ENCODE peak calls at places on chromosomes 16 and 17, in nine cellular contexts. One of them, this sample, is unnamed.

GRCh38 chr16:88777801-88778415 is 7.1 kb downstream of the PIEZO1 start:
- DNase-seq in adrenal gland: no peak
- DNase-seq in CD4-positive, alpha-beta T cell: no peak
- DNase-seq in AG04450: no peak
- DNase-seq in right lobe of liver: no peak
- DNase-seq in CD8-positive, alpha-beta T cell: no peak
- DNase-seq in heart left ventricle: no peak
- DNase-seq in GM23248: no peak
- DNase-seq in prostate gland: no peak
- DNase-seq in this sample: no peak

GRCh38 chr16:38941-39892 is 14.2 kb downstream of the POLR3K start:
- DNase-seq in adrenal gland: no peak
- DNase-seq in heart left ventricle: no peak
- DNase-seq in AG04450: no peak
- DNase-seq in CD4-positive, alpha-beta T cell: peak
- DNase-seq in prostate gland: no peak
- DNase-seq in GM23248: no peak
- DNase-seq in right lobe of liver: no peak
- DNase-seq in CD8-positive, alpha-beta T cell: peak
- DNase-seq in this sample: no peak

GRCh38 chr17:48552453-48553189 is 7.7 kb upstream of the HOXB2 start:
- DNase-seq in GM23248: no peak
- DNase-seq in prostate gland: no peak
- DNase-seq in adrenal gland: no peak
- DNase-seq in heart left ventricle: no peak
- DNase-seq in CD8-positive, alpha-beta T cell: no peak
- DNase-seq in right lobe of liver: no peak
- DNase-seq in CD4-positive, alpha-beta T cell: no peak
- DNase-seq in AG04450: no peak
- DNase-seq in this sample: no peak

GRCh38 chr16:67212766-67213165 is 13.8 kb downstream of the ELMO3 start:
- DNase-seq in CD8-positive, alpha-beta T cell: no peak
- DNase-seq in heart left ventricle: no peak
- DNase-seq in GM23248: no peak
- DNase-seq in CD4-positive, alpha-beta T cell: no peak
- DNase-seq in right lobe of liver: no peak
- DNase-seq in AG04450: no peak
- DNase-seq in adrenal gland: no peak
- DNase-seq in prostate gland: no peak
- DNase-seq in this sample: no peak

GRCh38 chr17:64780096-64781012 is 118.2 kb upstream of the SMURF2 start:
- DNase-seq in heart left ventricle: peak
- DNase-seq in prostate gland: peak
- DNase-seq in CD8-positive, alpha-beta T cell: peak
- DNase-seq in GM23248: peak
- DNase-seq in AG04450: no peak
- DNase-seq in CD4-positive, alpha-beta T cell: peak
- DNase-seq in right lobe of liver: peak
- DNase-seq in adrenal gland: peak
- DNase-seq in this sample: no peak

GRCh38 chr17:64614266-64615011 is 47.7 kb downstream of the SMURF2 start:
- DNase-seq in prostate gland: no peak
- DNase-seq in AG04450: no peak
- DNase-seq in GM23248: no peak
- DNase-seq in CD4-positive, alpha-beta T cell: no peak
- DNase-seq in right lobe of liver: no peak
- DNase-seq in CD8-positive, alpha-beta T cell: no peak
- DNase-seq in adrenal gland: no peak
- DNase-seq in heart left ventricle: no peak
- DNase-seq in this sample: no peak

GRCh38 chr16:3087836-3088235 is 11.3 kb downstream of the ZSCAN10 start:
- DNase-seq in adrenal gland: no peak
- DNase-seq in right lobe of liver: no peak
- DNase-seq in AG04450: no peak
- DNase-seq in heart left ventricle: peak
- DNase-seq in GM23248: no peak
- DNase-seq in prostate gland: no peak
- DNase-seq in CD4-positive, alpha-beta T cell: no peak
- DNase-seq in CD8-positive, alpha-beta T cell: no peak
- DNase-seq in this sample: no peak

GRCh38 chr16:56115817-56116576 is 75.3 kb upstream of the GNAO1 start:
- DNase-seq in right lobe of liver: no peak
- DNase-seq in prostate gland: no peak
- DNase-seq in CD8-positive, alpha-beta T cell: no peak
- DNase-seq in AG04450: no peak
- DNase-seq in CD4-positive, alpha-beta T cell: no peak
- DNase-seq in GM23248: no peak
- DNase-seq in adrenal gland: no peak
- DNase-seq in heart left ventricle: no peak
- DNase-seq in this sample: no peak

GRCh38 chr17:70138309-70138865 is 30.9 kb upstream of the KCNJ2 start:
- DNase-seq in right lobe of liver: no peak
- DNase-seq in prostate gland: no peak
- DNase-seq in heart left ventricle: no peak
- DNase-seq in GM23248: peak
- DNase-seq in adrenal gland: no peak
- DNase-seq in CD8-positive, alpha-beta T cell: no peak
- DNase-seq in AG04450: peak
- DNase-seq in CD4-positive, alpha-beta T cell: no peak
- DNase-seq in this sample: no peak

GRCh38 chr16:1534021-1535020 is 855 bp downstream of the TMEM204 start:
- DNase-seq in CD4-positive, alpha-beta T cell: no peak
- DNase-seq in GM23248: peak
- DNase-seq in prostate gland: no peak
- DNase-seq in right lobe of liver: no peak
- DNase-seq in AG04450: no peak
- DNase-seq in heart left ventricle: no peak
- DNase-seq in adrenal gland: no peak
- DNase-seq in CD8-positive, alpha-beta T cell: no peak
- DNase-seq in this sample: no peak

GRCh38 chr17:31571124-31571892 is 179.8 kb downstream of the RAB11FIP4 start:
- DNase-seq in heart left ventricle: peak
- DNase-seq in AG04450: peak
- DNase-seq in right lobe of liver: peak
- DNase-seq in CD8-positive, alpha-beta T cell: no peak
- DNase-seq in adrenal gland: no peak
- DNase-seq in CD4-positive, alpha-beta T cell: no peak
- DNase-seq in prostate gland: peak
- DNase-seq in GM23248: peak
- DNase-seq in this sample: no peak

GRCh38 chr17:8068736-8069586 is 18.6 kb downstream of the ALOX12B start:
- DNase-seq in CD4-positive, alpha-beta T cell: no peak
- DNase-seq in CD8-positive, alpha-beta T cell: no peak
- DNase-seq in AG04450: no peak
- DNase-seq in right lobe of liver: no peak
- DNase-seq in adrenal gland: peak
- DNase-seq in prostate gland: no peak
- DNase-seq in GM23248: no peak
- DNase-seq in heart left ventricle: peak
- DNase-seq in this sample: no peak

GRCh38 chr16:11045846-11046245 is 101.5 kb downstream of the CLEC16A start:
- DNase-seq in AG04450: no peak
- DNase-seq in prostate gland: no peak
- DNase-seq in heart left ventricle: no peak
- DNase-seq in CD8-positive, alpha-beta T cell: no peak
- DNase-seq in GM23248: peak
- DNase-seq in CD4-positive, alpha-beta T cell: no peak
- DNase-seq in right lobe of liver: no peak
- DNase-seq in adrenal gland: no peak
- DNase-seq in this sample: no peak

GRCh38 chr17:2701161-2701995 is 10.2 kb downstream of the CLUH start:
- DNase-seq in CD4-positive, alpha-beta T cell: no peak
- DNase-seq in heart left ventricle: no peak
- DNase-seq in AG04450: no peak
- DNase-seq in right lobe of liver: peak
- DNase-seq in CD8-positive, alpha-beta T cell: no peak
- DNase-seq in prostate gland: no peak
- DNase-seq in adrenal gland: peak
- DNase-seq in GM23248: no peak
- DNase-seq in this sample: no peak

GRCh38 chr17:3792481-3792880 is 8.5 kb downstream of the ITGAE start:
- DNase-seq in prostate gland: peak
- DNase-seq in right lobe of liver: no peak
- DNase-seq in CD8-positive, alpha-beta T cell: no peak
- DNase-seq in CD4-positive, alpha-beta T cell: no peak
- DNase-seq in heart left ventricle: no peak
- DNase-seq in adrenal gland: no peak
- DNase-seq in GM23248: no peak
- DNase-seq in AG04450: no peak
- DNase-seq in this sample: peak

GRCh38 chr17:3795758-3796102 is 5.3 kb downstream of the ITGAE start:
- DNase-seq in prostate gland: no peak
- DNase-seq in right lobe of liver: no peak
- DNase-seq in CD8-positive, alpha-beta T cell: no peak
- DNase-seq in GM23248: no peak
- DNase-seq in AG04450: no peak
- DNase-seq in heart left ventricle: no peak
- DNase-seq in adrenal gland: no peak
- DNase-seq in CD4-positive, alpha-beta T cell: no peak
- DNase-seq in this sample: no peak

GRCh38 chr17:3796822-3797170 is 4.2 kb downstream of the ITGAE start:
- DNase-seq in CD8-positive, alpha-beta T cell: no peak
- DNase-seq in heart left ventricle: no peak
- DNase-seq in CD4-positive, alpha-beta T cell: no peak
- DNase-seq in GM23248: no peak
- DNase-seq in prostate gland: no peak
- DNase-seq in right lobe of liver: no peak
- DNase-seq in AG04450: no peak
- DNase-seq in adrenal gland: no peak
- DNase-seq in this sample: no peak

GRCh38 chr17:3796110-3796821 is 4.7 kb downstream of the ITGAE start:
- DNase-seq in CD4-positive, alpha-beta T cell: peak
- DNase-seq in CD8-positive, alpha-beta T cell: peak
- DNase-seq in heart left ventricle: no peak
- DNase-seq in prostate gland: no peak
- DNase-seq in right lobe of liver: no peak
- DNase-seq in adrenal gland: peak
- DNase-seq in GM23248: no peak
- DNase-seq in AG04450: no peak
- DNase-seq in this sample: no peak

DNA sequence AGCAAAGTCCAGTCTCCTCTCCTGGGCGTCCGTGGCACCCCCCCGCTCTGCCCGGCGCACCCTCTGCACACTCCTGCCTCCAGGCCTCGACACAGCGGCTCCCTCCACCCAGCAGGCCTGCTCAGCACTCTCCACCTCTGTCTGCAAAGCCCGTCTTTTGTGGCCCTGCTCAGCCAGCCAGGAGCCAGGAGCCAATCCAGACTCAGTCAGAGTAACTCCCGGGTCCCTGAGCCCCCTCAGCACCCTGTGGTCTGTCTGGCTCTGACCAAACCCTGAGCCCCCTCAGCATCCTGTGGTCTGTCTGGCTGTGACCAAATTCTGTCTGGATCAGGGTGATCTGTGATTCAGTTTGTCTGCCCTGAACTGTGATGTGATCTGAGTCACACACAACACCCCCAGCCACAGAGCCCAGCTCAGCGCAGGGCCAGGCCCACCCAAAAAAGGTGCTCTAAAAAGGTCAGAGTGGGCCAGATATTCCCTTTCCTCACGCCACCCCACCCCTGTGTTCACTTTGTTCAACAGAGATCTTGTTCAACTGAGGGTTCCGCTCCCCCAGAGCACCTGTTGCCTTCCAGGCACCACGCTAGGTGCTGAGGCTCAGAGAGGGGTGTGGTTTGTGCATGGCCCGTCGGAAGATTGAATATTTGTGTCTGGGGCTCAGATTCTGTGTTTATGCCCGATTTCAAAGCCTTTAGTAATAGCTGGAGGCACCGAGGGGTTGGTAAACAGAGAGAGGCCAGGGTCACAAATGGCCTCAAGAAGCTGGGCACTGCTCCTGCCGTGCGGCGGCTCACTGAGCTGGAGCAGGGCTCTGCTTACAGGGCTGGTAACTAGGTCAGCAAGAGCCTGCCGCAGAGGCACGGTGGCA is 5.9 kb downstream of the ITGAE start:
- DNase-seq in CD4-positive, alpha-beta T cell: peak
- DNase-seq in AG04450: no peak
- DNase-seq in GM23248: peak
- DNase-seq in heart left ventricle: no peak
- DNase-seq in adrenal gland: no peak
- DNase-seq in right lobe of liver: no peak
- DNase-seq in prostate gland: no peak
- DNase-seq in CD8-positive, alpha-beta T cell: peak
- DNase-seq in this sample: no peak
- H3K27ac ChIP-seq in CD4-positive, alpha-beta T cell: no peak
- H3K27ac ChIP-seq in AG04450: no peak
- H3K27ac ChIP-seq in GM23248: no peak
- H3K27ac ChIP-seq in heart left ventricle: no peak
- H3K27ac ChIP-seq in adrenal gland: no peak
- H3K27ac ChIP-seq in right lobe of liver: no peak
- H3K27ac ChIP-seq in prostate gland: no peak
- H3K27ac ChIP-seq in CD8-positive, alpha-beta T cell: peak
- H3K27ac ChIP-seq in this sample: no peak

DNA sequence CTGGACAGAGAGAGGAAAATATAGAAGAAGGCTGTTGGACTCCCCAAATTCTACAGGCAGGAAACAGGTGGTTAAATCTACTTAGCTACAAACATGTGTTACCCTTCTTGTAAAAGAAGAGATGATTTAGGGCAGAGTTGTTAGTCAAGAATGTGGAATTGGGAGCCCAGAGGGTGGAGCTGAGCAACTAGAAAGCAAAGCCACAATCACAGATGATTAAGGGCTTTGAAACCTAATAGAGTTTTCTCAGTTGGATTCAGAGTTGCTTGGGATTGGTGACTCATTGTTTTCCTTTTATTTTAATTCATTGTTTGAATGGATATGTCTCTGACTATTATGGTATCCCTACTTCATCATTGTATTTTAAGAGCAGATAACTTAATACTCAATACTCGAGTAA is 6.2 kb downstream of the ACSM5 start:
- DNase-seq in AG04450: no peak
- DNase-seq in heart left ventricle: no peak
- DNase-seq in prostate gland: no peak
- DNase-seq in adrenal gland: no peak
- DNase-seq in CD4-positive, alpha-beta T cell: no peak
- DNase-seq in GM23248: peak
- DNase-seq in CD8-positive, alpha-beta T cell: no peak
- DNase-seq in right lobe of liver: no peak
- DNase-seq in this sample: no peak
- H3K27ac ChIP-seq in AG04450: no peak
- H3K27ac ChIP-seq in heart left ventricle: no peak
- H3K27ac ChIP-seq in prostate gland: no peak
- H3K27ac ChIP-seq in adrenal gland: no peak
- H3K27ac ChIP-seq in CD4-positive, alpha-beta T cell: no peak
- H3K27ac ChIP-seq in GM23248: no peak
- H3K27ac ChIP-seq in CD8-positive, alpha-beta T cell: no peak
- H3K27ac ChIP-seq in right lobe of liver: no peak
- H3K27ac ChIP-seq in this sample: no peak

GRCh38 chr17:67711916-67712315 is 5.8 kb upstream of the NOL11 start:
- DNase-seq in heart left ventricle: no peak
- DNase-seq in prostate gland: no peak
- DNase-seq in GM23248: no peak
- DNase-seq in AG04450: no peak
- DNase-seq in CD4-positive, alpha-beta T cell: no peak
- DNase-seq in adrenal gland: no peak
- DNase-seq in right lobe of liver: no peak
- DNase-seq in CD8-positive, alpha-beta T cell: no peak
- DNase-seq in this sample: no peak
- H3K27ac ChIP-seq in heart left ventricle: no peak
- H3K27ac ChIP-seq in prostate gland: no peak
- H3K27ac ChIP-seq in GM23248: no peak
- H3K27ac ChIP-seq in AG04450: no peak
- H3K27ac ChIP-seq in CD4-positive, alpha-beta T cell: no peak
- H3K27ac ChIP-seq in adrenal gland: no peak
- H3K27ac ChIP-seq in right lobe of liver: no peak
- H3K27ac ChIP-seq in CD8-positive, alpha-beta T cell: no peak
- H3K27ac ChIP-seq in this sample: no peak

GRCh38 chr17:45996282-45996937 is 2.6 kb upstream of the STH start:
- DNase-seq in CD4-positive, alpha-beta T cell: no peak
- DNase-seq in heart left ventricle: no peak
- DNase-seq in GM23248: no peak
- DNase-seq in AG04450: no peak
- DNase-seq in adrenal gland: no peak
- DNase-seq in CD8-positive, alpha-beta T cell: no peak
- DNase-seq in prostate gland: no peak
- DNase-seq in right lobe of liver: no peak
- DNase-seq in this sample: no peak
- H3K27ac ChIP-seq in CD4-positive, alpha-beta T cell: no peak
- H3K27ac ChIP-seq in heart left ventricle: no peak
- H3K27ac ChIP-seq in GM23248: no peak
- H3K27ac ChIP-seq in AG04450: no peak
- H3K27ac ChIP-seq in adrenal gland: no peak
- H3K27ac ChIP-seq in CD8-positive, alpha-beta T cell: no peak
- H3K27ac ChIP-seq in prostate gland: no peak
- H3K27ac ChIP-seq in right lobe of liver: no peak
- H3K27ac ChIP-seq in this sample: no peak

This sample was measured in caudate nucleus.